ENCODE peak calls at places on chromosome 6, in ten cellular contexts. W, Z, G, A, C, P, K, E, N and H are unnamed samples.

GRCh38 chr6:135686784-135687301 is 164.7 kb upstream of the PDE7B start:
- DNase-seq in W (peak), Z (no peak), G (no peak), A (no peak), C (no peak), P (no peak), K (no peak), E (no peak), N (no peak), H (no peak)

GRCh38 chr6:43311681-43312080 is 3.1 kb upstream of the CRIP3 start:
- DNase-seq in W (no peak), Z (no peak), G (no peak), A (no peak), C (no peak), P (no peak), K (no peak), E (no peak), N (no peak), H (no peak)

GRCh38 chr6:102553214-102553613 is 1159.7 kb downstream of the GRIK2 start:
- DNase-seq in W (peak), Z (no peak), G (no peak), A (no peak), C (no peak), P (no peak), K (no peak), E (no peak), N (no peak), H (no peak)

GRCh38 chr6:112466378-112467151 is 119.4 kb downstream of the RFPL4B start:
- DNase-seq in W (peak), Z (no peak), G (no peak), A (no peak), C (no peak), P (no peak), K (no peak), E (no peak), N (peak), H (no peak)

GRCh38 chr6:151096255-151096612 is 143.5 kb upstream of the AKAP12 start:
- DNase-seq in W (no peak), Z (no peak), G (no peak), A (no peak), C (no peak), P (no peak), K (no peak), E (no peak), N (no peak), H (no peak)

GRCh38 chr6:169230923-169231789 is 22.5 kb downstream of the THBS2 start:
- DNase-seq in W (no peak), Z (no peak), G (peak), A (peak), C (no peak), P (no peak), K (no peak), E (no peak), N (no peak), H (no peak)

GRCh38 chr6:31005249-31006020 is 4.8 kb upstream of the MUC22 start:
- DNase-seq in W (no peak), Z (no peak), G (no peak), A (peak), C (no peak), P (no peak), K (no peak), E (no peak), N (no peak), H (no peak)

GRCh38 chr6:111712398-111712797 is 106.7 kb upstream of the TRAF3IP2 start:
- DNase-seq in W (peak), Z (no peak), G (no peak), A (no peak), C (no peak), P (no peak), K (no peak), E (no peak), N (peak), H (no peak)

GRCh38 chr6:125742433-125743120 is 6.9 kb upstream of the HEY2 start:
- DNase-seq in W (no peak), Z (no peak), G (no peak), A (no peak), C (no peak), P (no peak), K (no peak), E (no peak), N (no peak), H (no peak)

GRCh38 chr6:44297063-44298038 is 15.8 kb downstream of the AARS2 start:
- DNase-seq in W (peak), Z (peak), G (peak), A (peak), C (peak), P (peak), K (no peak), E (no peak), N (peak), H (no peak)

GRCh38 chr6:26268659-26269402 is 96.2 kb upstream of the BTN3A2 start:
- DNase-seq in W (peak), Z (no peak), G (no peak), A (no peak), C (no peak), P (no peak), K (no peak), E (no peak), N (no peak), H (no peak)

GRCh38 chr6:137982418-137983189 is 115.5 kb downstream of the TNFAIP3 start:
- DNase-seq in W (no peak), Z (no peak), G (no peak), A (no peak), C (no peak), P (no peak), K (no peak), E (no peak), N (no peak), H (peak)

GRCh38 chr6:46244670-46245069 is 73.9 kb upstream of the ENPP5 start:
- DNase-seq in W (no peak), Z (no peak), G (no peak), A (no peak), C (no peak), P (no peak), K (no peak), E (no peak), N (no peak), H (no peak)

GRCh38 chr6:113089056-113089455 is 741.9 kb downstream of the RFPL4B start:
- DNase-seq in W (no peak), Z (no peak), G (no peak), A (no peak), C (no peak), P (no peak), K (no peak), E (no peak), N (no peak), H (no peak)

GRCh38 chr6:136466789-136467585 is 83.2 kb downstream of the MAP7 start:
- DNase-seq in W (no peak), Z (no peak), G (no peak), A (no peak), C (no peak), P (no peak), K (no peak), E (no peak), N (no peak), H (no peak)

GRCh38 chr6:35400901-35401311 is 51.2 kb upstream of the FANCE start:
- DNase-seq in W (peak), Z (no peak), G (no peak), A (no peak), C (no peak), P (no peak), K (no peak), E (peak), N (no peak), H (no peak)

GRCh38 chr6:94683409-94683808 is 893.9 kb upstream of the MANEA start:
- DNase-seq in W (peak), Z (no peak), G (no peak), A (no peak), C (no peak), P (no peak), K (no peak), E (no peak), N (no peak), H (no peak)

GRCh38 chr6:92710048-92710447 is 709.3 kb downstream of the EPHA7 start:
- DNase-seq in W (no peak), Z (no peak), G (no peak), A (no peak), C (no peak), P (no peak), K (no peak), E (no peak), N (no peak), H (no peak)

GRCh38 chr6:133991096-133991593 is 38.1 kb downstream of the TBPL1 start:
- DNase-seq in W (peak), Z (no peak), G (no peak), A (no peak), C (no peak), P (no peak), K (no peak), E (no peak), N (peak), H (no peak)

GRCh38 chr6:35218021-35218420 is 4.3 kb downstream of the SCUBE3 start:
- DNase-seq in W (no peak), Z (no peak), G (no peak), A (no peak), C (no peak), P (no peak), K (no peak), E (no peak), N (peak), H (no peak)

GRCh38 chr6:36692861-36693702 is 4.5 kb upstream of the RAB44 start:
- DNase-seq in W (no peak), Z (no peak), G (no peak), A (peak), C (no peak), P (peak), K (peak), E (no peak), N (peak), H (no peak)

GRCh38 chr6:151205971-151206600 is 33.7 kb upstream of the AKAP12 start:
- DNase-seq in W (no peak), Z (no peak), G (no peak), A (no peak), C (no peak), P (no peak), K (no peak), E (no peak), N (no peak), H (no peak)

GRCh38 chr6:89067796-89068195 is 12.8 kb upstream of the PNRC1 start:
- DNase-seq in W (peak), Z (no peak), G (no peak), A (no peak), C (no peak), P (no peak), K (no peak), E (no peak), N (no peak), H (no peak)

GRCh38 chr6:41185991-41186675 is 14.8 kb downstream of the TREML2 start:
- DNase-seq in W (no peak), Z (peak), G (no peak), A (no peak), C (no peak), P (no peak), K (no peak), E (no peak), N (no peak), H (no peak)

GRCh38 chr6:27374824-27375612 is 13.5 kb upstream of the ZNF391 start:
- DNase-seq in W (peak), Z (peak), G (peak), A (peak), C (peak), P (peak), K (peak), E (peak), N (peak), H (peak)

GRCh38 chr6:155248021-155249001 is 15.5 kb upstream of the CLDN20 start:
- DNase-seq in W (peak), Z (peak), G (no peak), A (no peak), C (no peak), P (peak), K (peak), E (no peak), N (peak), H (no peak)

GRCh38 chr6:42783876-42784738 is 2.3 kb downstream of the BICRAL start:
- DNase-seq in W (no peak), Z (no peak), G (no peak), A (no peak), C (no peak), P (no peak), K (no peak), E (no peak), N (no peak), H (no peak)